ENCODE peak calls at places on chromosomes 5 and 9, in four cellular contexts. K is HCT116, V is HepG2, J is K562. T is an unnamed sample.

GRCh38 chr5:123795688-123796087 is 283.7 kb downstream of the CSNK1G3 start:
- DNase-seq in V (no peak), J (no peak), K (no peak), T (no peak)

GRCh38 chr5:131260895-131261294 is 3.0 kb upstream of the CDC42SE2 start:
- DNase-seq in K (no peak), J (no peak), V (no peak), T (no peak)

GRCh38 chr9:88534456-88535225 is at the start of gene NXNL2:
- DNase-seq in V (no peak), J (peak; percentile 75), K (peak; percentile 64), T (no peak)

GRCh38 chr5:73030995-73031394 is 75.2 kb downstream of the FCHO2 start:
- DNase-seq in K (peak; percentile 66), J (no peak), V (peak; percentile 5), T (no peak)

GRCh38 chr5:159826351-159827222 is 89.7 kb upstream of the ADRA1B start:
- DNase-seq in V (no peak), K (peak; percentile 81), J (no peak), T (peak; percentile 75)

GRCh38 chr9:126491256-126491879 is 122.4 kb upstream of the LMX1B start:
- DNase-seq in V (peak; percentile 46), J (peak; percentile 71), K (no peak), T (peak; percentile 35)

GRCh38 chr5:33549982-33550567 is 109.3 kb downstream of the TARS1 start:
- DNase-seq in K (no peak), J (peak; percentile 31), V (no peak), T (no peak)

GRCh38 chr9:93620041-93620506 is 43.7 kb downstream of the PHF2 start:
- DNase-seq in V (peak; percentile 9), K (no peak), J (no peak), T (no peak)

GRCh38 chr9:109699019-109699418 is 81.0 kb upstream of the PALM2AKAP2 start:
- DNase-seq in J (no peak), V (no peak), K (no peak), T (no peak)

GRCh38 chr5:144117412-144117811 is 53.0 kb downstream of the YIPF5 start:
- DNase-seq in K (no peak), J (no peak), V (no peak), T (no peak)
- TF ChIP-seq TCF7L2 in K (no peak), J (no peak), V (no peak), T (no peak)

DNA sequence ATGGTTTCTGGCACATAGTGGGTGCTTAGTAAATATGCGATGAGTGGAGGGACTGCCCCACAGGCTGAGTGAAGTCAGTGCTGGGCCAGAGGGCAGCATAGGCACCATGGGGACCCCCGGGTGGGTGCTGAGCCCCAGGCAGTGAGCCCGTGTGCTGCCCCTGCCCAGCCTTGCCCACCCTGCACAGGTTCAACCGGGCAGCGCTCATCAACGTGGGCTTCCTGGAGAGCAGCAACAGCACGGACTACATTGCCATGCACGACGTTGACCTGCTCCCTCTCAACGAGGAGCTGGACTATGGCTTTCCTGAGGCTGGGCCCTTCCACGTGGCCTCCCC is 7.2 kb downstream of the B4GALT7 start:
- DNase-seq in J (no peak), K (no peak), V (no peak), T (no peak)
- H3K4me1 ChIP-seq in J (no peaks in the 10 kb centered on the region), K (peaks cover 11% of the 10 kb centered on the region), V (peaks cover 10% of the 10 kb centered on the region), T (no peaks in the 10 kb centered on the region)

DNA sequence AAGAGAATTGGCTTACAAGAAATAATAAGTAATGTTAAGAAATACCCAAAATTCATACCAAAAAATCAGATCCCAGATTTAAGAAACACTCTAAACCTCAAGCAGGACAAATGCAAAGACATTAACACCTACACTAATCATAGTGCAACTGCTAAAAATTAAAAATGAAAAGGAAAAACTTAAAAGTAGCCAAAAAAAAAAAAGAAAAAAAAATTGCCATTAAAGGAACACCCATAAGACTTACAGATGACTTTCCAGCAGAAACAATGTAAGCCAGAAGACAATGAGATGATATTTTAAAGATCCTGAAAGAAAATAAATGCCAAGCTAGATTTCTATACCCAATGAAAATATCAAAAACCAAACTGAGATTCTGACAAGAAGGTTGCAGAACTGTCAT is 101.5 kb downstream of the DENND1A start:
- DNase-seq in J (no peak), K (no peak), V (no peak), T (no peak)
- TF ChIP-seq TCF7L2 in J (no peak), K (no peak), V (no peak), T (no peak)

GRCh38 chr5:112762113-112762810 is 24.6 kb downstream of the APC start:
- DNase-seq in V (no peak), J (no peak), K (no peak), T (no peak)
- H3K4me1 ChIP-seq in V (no peaks in the 10 kb centered on the region), J (no peaks in the 10 kb centered on the region), K (peaks cover 5% of the 10 kb centered on the region), T (peaks cover 4% of the 10 kb centered on the region)

T was measured in Panc1.